ENCODE peak calls at places on chromosome 22, in four cellular contexts. V is hepatocyte, T is PC-9, Y is HCT116. X is an unnamed sample. For H3K9me2, the result is how much of the 10 kb centered on the place peaks cover.

GRCh38 chr22:20431520-20432237 is 5.9 kb downstream of the SCARF2 start:
- DNase-seq in V (peak), T (no peak), Y (no peak), X (no peak)

GRCh38 chr22:20634560-20635226 is 127.3 kb downstream of the MED15 start:
- DNase-seq in V (no peak), T (no peak), Y (no peak), X (no peak)

GRCh38 chr22:50627914-50628542 is at the start of gene ARSA:
- DNase-seq in V (peak), T (peak), Y (no peak), X (peak)

GRCh38 chr22:24723111-24723510 is 51.4 kb downstream of the PIWIL3 start:
- DNase-seq in V (no peak), T (no peak), Y (no peak), X (no peak)

GRCh38 chr22:47787501-47788227 is 1025.2 kb downstream of the TBC1D22A start:
- DNase-seq in V (no peak), T (no peak), Y (no peak), X (no peak)

GRCh38 chr22:24009227-24010017 is 1.7 kb upstream of the CABIN1 start:
- DNase-seq in V (no peak), T (no peak), Y (no peak), X (peak)

GRCh38 chr22:23536821-23537345 is 43.2 kb downstream of the IGLL1 start:
- DNase-seq in V (no peak), T (no peak), Y (no peak), X (no peak)

GRCh38 chr22:22823126-22823804 is 64.4 kb upstream of the IGLL5 start:
- DNase-seq in V (no peak), T (no peak), Y (no peak), X (peak)

GRCh38 chr22:29348956-29349355 is 33.5 kb upstream of the RASL10A start:
- DNase-seq in V (no peak), T (peak), Y (no peak), X (no peak)

GRCh38 chr22:31089101-31090100 is 8.3 kb downstream of the SMTN start:
- DNase-seq in V (peak), T (no peak), Y (no peak), X (peak)

GRCh38 chr22:46730568-46731245 is 7.3 kb downstream of the CERK start:
- DNase-seq in V (peak), T (no peak), Y (no peak), X (no peak)

GRCh38 chr22:47064416-47064815 is 302.0 kb downstream of the TBC1D22A start:
- DNase-seq in V (no peak), T (no peak), Y (no peak), X (no peak)

GRCh38 chr22:50621491-50621880 is 6.5 kb downstream of the ARSA start:
- DNase-seq in V (no peak), T (no peak), Y (no peak), X (peak)

GRCh38 chr22:19432092-19432844 is at the start of gene MRPL40:
- DNase-seq in V (peak), T (peak), Y (peak), X (peak)

GRCh38 chr22:49632199-49633009 is 195.3 kb downstream of the BRD1 start:
- DNase-seq in V (peak), T (no peak), Y (peak), X (no peak)

GRCh38 chr22:31350410-31350863 is 4.3 kb upstream of the PATZ1 start:
- DNase-seq in V (peak), T (no peak), Y (no peak), X (no peak)

GRCh38 chr22:22933100-22933806 is 45.6 kb downstream of the IGLL5 start:
- DNase-seq in V (no peak), T (no peak), Y (no peak), X (no peak)

GRCh38 chr22:47193606-47194316 is 431.3 kb downstream of the TBC1D22A start:
- DNase-seq in V (no peak), T (no peak), Y (no peak), X (no peak)

GRCh38 chr22:36258750-36259619 is 6.1 kb downstream of the APOL1 start:
- DNase-seq in V (peak), T (no peak), Y (no peak), X (peak)

GRCh38 chr22:35354068-35354467 is 26.8 kb upstream of the HMOX1 start:
- DNase-seq in V (no peak), T (no peak), Y (no peak), X (no peak)

GRCh38 chr22:19875531-19876313 is 21.0 kb upstream of the GNB1L start:
- DNase-seq in V (no peak), T (no peak), Y (no peak), X (no peak)

GRCh38 chr22:20053407-20054033 is 26.5 kb upstream of the DGCR8 start:
- DNase-seq in V (no peak), T (no peak), Y (no peak), X (no peak)

GRCh38 chr22:50269573-50270301 is 443 bp downstream of the MAPK11 start:
- DNase-seq in V (peak), T (no peak), Y (no peak), X (peak)

GRCh38 chr22:31210830-31211503 is 1.1 kb upstream of the LIMK2 start:
- DNase-seq in V (no peak), T (no peak), Y (no peak), X (no peak)

GRCh38 chr22:46963672-46964545 is 201.5 kb downstream of the TBC1D22A start:
- DNase-seq in V (no peak), T (no peak), Y (no peak), X (no peak)

GRCh38 chr22:27110985-27111451 is 453.6 kb downstream of the MIAT start:
- DNase-seq in V (peak), T (no peak), Y (no peak), X (no peak)

GRCh38 chr22:32728291-32728690 is 73.2 kb upstream of the TIMP3 start:
- DNase-seq in V (no peak), T (no peak), Y (no peak), X (no peak)

GRCh38 chr22:36433318-36434231 is 45.8 kb upstream of the MYH9 start:
- DNase-seq in V (no peak), T (no peak), Y (no peak), X (no peak)

GRCh38 chr22:25388415-25388814 is 169.0 kb downstream of the CRYBB2 start:
- DNase-seq in V (no peak), T (no peak), Y (no peak), X (no peak)

GRCh38 chr22:46233231-46233630 is 16.9 kb downstream of the CDPF1 start:
- DNase-seq in V (no peak), T (no peak), Y (no peak), X (no peak)

GRCh38 chr22:50361688-50362087 is 18.6 kb downstream of the PPP6R2 start:
- DNase-seq in V (no peak), T (no peak), Y (no peak), X (no peak)

GRCh38 chr22:24986816-24987215 is 34.3 kb downstream of the KIAA1671 start:
- DNase-seq in V (no peak), T (no peak), Y (no peak), X (no peak)

GRCh38 chr22:37500745-37501144 is 14.6 kb upstream of the MFNG start:
- DNase-seq in V (no peak), T (no peak), Y (no peak), X (no peak)

GRCh38 chr22:37496651-37497599 is 10.7 kb upstream of the MFNG start:
- DNase-seq in V (no peak), T (peak), Y (no peak), X (no peak)

GRCh38 chr22:37499789-37500188 is 13.6 kb upstream of the MFNG start:
- DNase-seq in V (no peak), T (no peak), Y (no peak), X (no peak)

GRCh38 chr22:37499006-37499707 is 13.0 kb upstream of the MFNG start:
- DNase-seq in V (no peak), T (no peak), Y (no peak), X (no peak)

DNA sequence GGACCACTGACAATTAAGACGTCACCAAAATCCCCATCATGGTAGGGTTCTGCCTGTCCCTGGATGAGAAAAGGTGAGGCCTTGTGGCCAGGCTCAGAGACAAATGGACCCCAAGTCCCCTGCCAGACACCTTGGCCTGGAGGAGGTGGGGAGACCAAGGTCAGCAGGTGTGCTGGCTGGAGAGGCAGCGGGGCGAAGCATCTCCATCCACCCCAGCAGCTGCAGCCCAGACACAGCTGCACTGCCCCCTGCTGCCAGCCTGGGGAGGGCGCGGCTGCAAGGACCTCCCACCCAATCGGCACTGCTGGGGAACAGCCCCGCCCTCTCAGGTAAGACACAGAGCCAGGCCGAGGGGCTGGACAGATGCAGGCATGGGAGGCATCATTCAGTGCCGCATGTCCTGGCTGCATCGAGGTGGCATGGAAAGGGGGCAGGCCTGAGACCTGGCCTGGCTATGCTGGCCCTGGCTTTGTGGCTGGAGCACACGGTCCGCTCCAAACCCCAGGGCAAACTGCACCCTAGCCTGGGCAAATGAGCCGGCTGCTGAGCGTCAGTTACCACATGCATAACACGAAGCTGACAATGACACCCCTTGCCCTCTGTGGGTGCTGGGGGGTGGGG is 12.2 kb upstream of the MFNG start:
- DNase-seq in V (peak), T (no peak), Y (no peak), X (peak)
- TF ChIP-seq CTCF in V (peak), T (peak), Y (no peak), X (peak)

DNA sequence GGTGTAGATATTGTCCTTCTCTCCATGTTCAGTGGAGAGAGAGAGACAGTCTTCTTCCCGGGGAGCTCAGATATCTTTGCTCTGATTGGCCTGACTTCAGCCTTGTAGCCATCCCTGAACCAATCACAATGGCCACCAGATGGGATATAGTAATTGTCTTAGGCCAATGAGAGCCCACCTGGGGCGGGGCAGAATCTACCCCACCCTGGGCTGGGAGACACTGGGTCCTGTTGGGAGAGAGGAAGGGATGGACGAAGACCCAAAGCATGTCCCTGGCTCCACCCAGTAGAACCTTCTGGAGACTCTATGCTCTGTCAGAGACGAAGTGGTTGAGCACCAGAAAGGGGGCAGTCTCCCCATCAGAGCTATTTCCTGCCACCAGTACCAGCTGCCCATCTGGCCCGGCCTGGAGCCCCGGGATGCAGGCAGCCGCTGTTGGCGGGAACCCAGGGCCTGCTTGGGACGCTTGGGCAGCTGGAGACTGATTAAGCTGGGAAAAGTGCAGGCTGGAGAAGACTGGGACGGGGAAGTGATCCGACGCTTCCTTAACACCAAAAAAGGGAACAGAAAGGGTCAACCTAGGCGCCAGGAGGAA is 31.6 kb upstream of the CBX7 start:
- DNase-seq in V (no peak), T (peak), Y (peak), X (no peak)
- H3K9me2 ChIP-seq in V (under half), T (under half), Y (under half), X (under half)

GRCh38 chr22:42292726-42293520 is 22.5 kb upstream of the TCF20 start:
- DNase-seq in V (no peak), T (no peak), Y (no peak), X (no peak)
- TF ChIP-seq CTCF in V (no peak), T (no peak), Y (no peak), X (no peak)

GRCh38 chr22:43840851-43841250 is 21.5 kb downstream of the SULT4A1 start:
- DNase-seq in V (no peak), T (no peak), Y (no peak), X (no peak)

GRCh38 chr22:43843783-43844530 is 18.4 kb downstream of the SULT4A1 start:
- DNase-seq in V (no peak), T (no peak), Y (no peak), X (no peak)

GRCh38 chr22:43840431-43840830 is 21.9 kb downstream of the SULT4A1 start:
- DNase-seq in V (no peak), T (no peak), Y (no peak), X (no peak)

GRCh38 chr22:43839781-43840180 is 22.5 kb downstream of the SULT4A1 start:
- DNase-seq in V (no peak), T (no peak), Y (no peak), X (no peak)

GRCh38 chr22:43841742-43842141 is 20.6 kb downstream of the SULT4A1 start:
- DNase-seq in V (no peak), T (no peak), Y (no peak), X (no peak)
- H3K9me2 ChIP-seq in V (under half), T (under half), Y (under half), X (under half)

DNA sequence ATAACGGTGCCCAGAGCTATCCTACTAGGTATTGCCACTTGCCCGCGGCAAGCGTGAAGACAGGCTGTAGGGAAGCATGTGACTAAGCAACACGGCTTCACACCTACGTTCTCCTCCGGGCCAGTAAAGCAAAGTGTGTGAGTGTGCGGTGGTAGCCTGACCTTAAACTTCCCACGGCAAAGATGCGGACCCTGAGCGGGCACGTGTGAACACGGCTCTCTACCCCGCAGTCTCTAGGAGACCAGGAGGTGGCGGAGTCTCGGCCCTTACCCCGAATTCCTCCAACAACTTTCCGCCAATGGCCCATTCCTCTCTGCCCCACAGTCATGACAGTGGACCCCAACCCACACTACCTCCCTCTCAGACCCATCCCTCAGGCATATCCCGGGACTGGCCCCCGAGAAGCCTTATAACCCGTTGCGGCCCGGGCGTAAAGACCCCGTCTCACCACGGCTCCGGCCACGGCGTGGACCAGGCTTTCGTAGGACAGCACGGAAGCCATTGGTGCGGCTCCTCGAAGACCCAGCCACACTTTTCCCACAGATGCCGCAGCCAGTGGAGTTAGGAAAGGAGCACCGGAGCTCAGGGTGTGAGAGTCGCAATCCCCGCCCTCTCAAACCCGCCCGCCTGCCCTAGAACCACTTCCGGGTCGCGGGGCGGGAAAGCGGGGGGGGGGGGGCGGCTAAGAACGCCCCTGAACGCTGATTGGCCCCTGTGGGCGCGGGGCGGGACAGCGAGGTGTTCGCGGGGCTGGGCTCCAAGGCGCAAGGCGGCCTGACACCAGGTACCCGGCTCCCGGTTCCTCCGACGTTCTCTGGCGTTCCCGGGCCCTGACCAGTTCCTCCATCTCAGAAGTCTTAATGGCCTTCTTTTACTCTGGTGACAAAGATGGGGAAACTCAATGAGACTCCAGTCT is at the start of gene SLC25A17:
- DNase-seq in V (peak), T (peak), Y (peak), X (peak)
- TF ChIP-seq CTCF in V (peak), T (peak), Y (no peak), X (peak)

DNA sequence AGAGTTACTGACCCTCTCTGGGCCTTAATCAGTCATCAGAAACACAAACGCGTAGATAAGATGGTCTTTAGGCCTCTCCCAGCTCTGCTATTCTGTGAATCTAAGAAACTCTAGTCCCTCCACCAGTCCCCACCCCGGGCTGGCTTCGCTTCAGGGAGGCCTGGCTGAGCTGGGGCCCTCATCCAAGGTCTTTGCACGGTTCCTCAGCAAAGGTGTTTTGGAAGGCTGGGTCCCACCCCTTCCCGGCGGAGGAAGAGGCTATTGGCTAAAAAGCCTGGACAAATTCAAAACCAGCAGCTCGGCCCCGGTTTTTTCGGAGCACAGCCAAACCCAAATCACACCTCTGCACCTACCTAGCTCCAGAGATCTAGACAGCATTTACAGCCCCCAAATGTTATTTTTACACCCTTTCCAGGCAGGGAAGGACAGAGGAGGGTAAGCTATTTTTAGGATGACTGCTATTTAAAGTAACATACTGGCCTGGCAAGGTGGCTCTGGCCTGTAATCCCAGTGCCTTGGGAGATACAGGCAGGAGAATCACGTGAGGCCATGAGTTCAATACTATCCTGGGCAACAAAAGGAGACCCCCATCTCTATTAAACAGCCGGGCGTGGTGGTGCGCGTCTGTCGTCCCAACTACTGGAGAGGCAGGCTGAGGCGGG is 13.2 kb upstream of the HDHD5 start:
- DNase-seq in V (peak), T (no peak), Y (no peak), X (no peak)
- H3K9me2 ChIP-seq in V (under half), T (under half), Y (under half), X (under half)

X was measured in OCI-LY7.